ENCODE peak calls at places on chromosomes 7 and 10, in six cellular contexts. One of them, this sample, is unnamed.

GRCh38 chr10:122142652-122143237 is 128.4 kb upstream of the BTBD16 start:
- DNase-seq in uterus: no peak
- DNase-seq in stomach: peak; percentile 43
- DNase-seq in right lobe of liver: peak; percentile 48
- DNase-seq in gastrocnemius medialis: no peak
- DNase-seq in spleen: peak; percentile 82
- DNase-seq in this sample: no peak

GRCh38 chr10:82136103-82136502 is 261.1 kb downstream of the NRG3 start:
- DNase-seq in spleen: no peak
- DNase-seq in gastrocnemius medialis: no peak
- DNase-seq in stomach: no peak
- DNase-seq in uterus: no peak
- DNase-seq in right lobe of liver: no peak
- DNase-seq in this sample: no peak

GRCh38 chr10:43140414-43140813 is 2.2 kb downstream of the CSGALNACT2 start:
- DNase-seq in stomach: no peak
- DNase-seq in uterus: no peak
- DNase-seq in spleen: no peak
- DNase-seq in right lobe of liver: no peak
- DNase-seq in gastrocnemius medialis: no peak
- DNase-seq in this sample: no peak

GRCh38 chr10:44981172-44982113 is 2.8 kb upstream of the DEPP1 start:
- DNase-seq in uterus: peak; percentile 66
- DNase-seq in right lobe of liver: peak; percentile 62
- DNase-seq in stomach: no peak
- DNase-seq in spleen: no peak
- DNase-seq in gastrocnemius medialis: no peak
- DNase-seq in this sample: no peak

GRCh38 chr7:35968140-35968940 is 167.5 kb downstream of the SEPTIN7 start:
- DNase-seq in right lobe of liver: no peak
- DNase-seq in uterus: no peak
- DNase-seq in gastrocnemius medialis: no peak
- DNase-seq in stomach: no peak
- DNase-seq in spleen: no peak
- DNase-seq in this sample: no peak

GRCh38 chr7:116984917-116985316 is 31.6 kb downstream of the ST7 start:
- DNase-seq in right lobe of liver: no peak
- DNase-seq in stomach: no peak
- DNase-seq in spleen: no peak
- DNase-seq in gastrocnemius medialis: no peak
- DNase-seq in uterus: no peak
- DNase-seq in this sample: no peak

GRCh38 chr7:16430133-16430532 is 8.8 kb upstream of the CRPPA start:
- DNase-seq in uterus: no peak
- DNase-seq in right lobe of liver: no peak
- DNase-seq in stomach: no peak
- DNase-seq in gastrocnemius medialis: no peak
- DNase-seq in spleen: no peak
- DNase-seq in this sample: no peak

GRCh38 chr10:24685958-24686540 is 37.6 kb downstream of the ARHGAP21 start:
- DNase-seq in right lobe of liver: no peak
- DNase-seq in gastrocnemius medialis: no peak
- DNase-seq in spleen: no peak
- DNase-seq in stomach: no peak
- DNase-seq in uterus: no peak
- DNase-seq in this sample: no peak

GRCh38 chr7:148847815-148848726 is 36.0 kb downstream of the EZH2 start:
- DNase-seq in uterus: no peak
- DNase-seq in spleen: no peak
- DNase-seq in stomach: no peak
- DNase-seq in gastrocnemius medialis: no peak
- DNase-seq in right lobe of liver: no peak
- DNase-seq in this sample: no peak

GRCh38 chr7:73970801-73971229 is 57.2 kb upstream of the ELN start:
- DNase-seq in spleen: peak; percentile 67
- DNase-seq in stomach: peak; percentile 21
- DNase-seq in uterus: no peak
- DNase-seq in gastrocnemius medialis: no peak
- DNase-seq in right lobe of liver: no peak
- DNase-seq in this sample: no peak

GRCh38 chr10:72097448-72098300 is 9.3 kb upstream of the SPOCK2 start:
- DNase-seq in spleen: no peak
- DNase-seq in stomach: peak; percentile 70
- DNase-seq in uterus: no peak
- DNase-seq in gastrocnemius medialis: no peak
- DNase-seq in right lobe of liver: no peak
- DNase-seq in this sample: no peak

GRCh38 chr7:36303202-36304098 is 86.2 kb upstream of the ANLN start:
- DNase-seq in spleen: no peak
- DNase-seq in uterus: peak; percentile 63
- DNase-seq in stomach: peak; percentile 78
- DNase-seq in gastrocnemius medialis: peak; percentile 77
- DNase-seq in right lobe of liver: peak; percentile 87
- DNase-seq in this sample: peak; percentile 90

GRCh38 chr7:70669859-70670258 is 462.1 kb upstream of the GALNT17 start:
- DNase-seq in right lobe of liver: no peak
- DNase-seq in spleen: no peak
- DNase-seq in uterus: no peak
- DNase-seq in gastrocnemius medialis: no peak
- DNase-seq in stomach: no peak
- DNase-seq in this sample: no peak

GRCh38 chr7:20642171-20642570 is 26.7 kb downstream of the ABCB5 start:
- DNase-seq in uterus: no peak
- DNase-seq in gastrocnemius medialis: no peak
- DNase-seq in stomach: no peak
- DNase-seq in right lobe of liver: no peak
- DNase-seq in spleen: no peak
- DNase-seq in this sample: no peak

GRCh38 chr10:26939290-26939956 is 78.7 kb upstream of the ABI1 start:
- DNase-seq in spleen: peak; percentile 78
- DNase-seq in gastrocnemius medialis: no peak
- DNase-seq in stomach: no peak
- DNase-seq in uterus: no peak
- DNase-seq in right lobe of liver: no peak
- DNase-seq in this sample: no peak

GRCh38 chr10:103643381-103643780 is 149.9 kb downstream of the NEURL1 start:
- DNase-seq in spleen: no peak
- DNase-seq in uterus: no peak
- DNase-seq in right lobe of liver: no peak
- DNase-seq in gastrocnemius medialis: no peak
- DNase-seq in stomach: no peak
- DNase-seq in this sample: peak; percentile 32

GRCh38 chr10:69270990-69271389 is 7.3 kb upstream of the HK1 start:
- DNase-seq in gastrocnemius medialis: no peak
- DNase-seq in right lobe of liver: no peak
- DNase-seq in spleen: no peak
- DNase-seq in uterus: no peak
- DNase-seq in stomach: no peak
- DNase-seq in this sample: no peak

GRCh38 chr10:7186387-7187032 is 224.3 kb downstream of the SFMBT2 start:
- DNase-seq in spleen: no peak
- DNase-seq in uterus: no peak
- DNase-seq in right lobe of liver: no peak
- DNase-seq in gastrocnemius medialis: no peak
- DNase-seq in stomach: no peak
- DNase-seq in this sample: no peak

GRCh38 chr7:147013820-147014219 is 897.2 kb downstream of the CNTNAP2 start:
- DNase-seq in uterus: no peak
- DNase-seq in spleen: no peak
- DNase-seq in gastrocnemius medialis: no peak
- DNase-seq in stomach: no peak
- DNase-seq in right lobe of liver: no peak
- DNase-seq in this sample: no peak

GRCh38 chr10:6177880-6178281 is 24.9 kb upstream of the PFKFB3 start:
- DNase-seq in right lobe of liver: no peak
- DNase-seq in uterus: no peak
- DNase-seq in spleen: no peak
- DNase-seq in gastrocnemius medialis: no peak
- DNase-seq in stomach: no peak
- DNase-seq in this sample: no peak
- H3K4me3 ChIP-seq in right lobe of liver: no peak overlapping the region
- H3K4me3 ChIP-seq in uterus: no peak overlapping the region
- H3K4me3 ChIP-seq in spleen: no peak overlapping the region
- H3K4me3 ChIP-seq in gastrocnemius medialis: peak overlapping the region; percentile 48
- H3K4me3 ChIP-seq in stomach: no peak overlapping the region
- H3K4me3 ChIP-seq in this sample: no peak overlapping the region

GRCh38 chr7:130440527-130441365 is at the start of gene CEP41:
- DNase-seq in right lobe of liver: peak; percentile 98
- DNase-seq in uterus: peak; percentile 96
- DNase-seq in spleen: peak; percentile 97
- DNase-seq in stomach: peak; percentile 96
- DNase-seq in gastrocnemius medialis: peak; percentile 90
- DNase-seq in this sample: peak; percentile 93
- TF ChIP-seq POLR2A in right lobe of liver: no peak
- TF ChIP-seq POLR2A in uterus: peak; percentile 15
- TF ChIP-seq POLR2A in spleen: no peak
- TF ChIP-seq POLR2A in stomach: no peak
- TF ChIP-seq POLR2A in gastrocnemius medialis: no peak
- TF ChIP-seq POLR2A in this sample: peak; percentile 6

DNA sequence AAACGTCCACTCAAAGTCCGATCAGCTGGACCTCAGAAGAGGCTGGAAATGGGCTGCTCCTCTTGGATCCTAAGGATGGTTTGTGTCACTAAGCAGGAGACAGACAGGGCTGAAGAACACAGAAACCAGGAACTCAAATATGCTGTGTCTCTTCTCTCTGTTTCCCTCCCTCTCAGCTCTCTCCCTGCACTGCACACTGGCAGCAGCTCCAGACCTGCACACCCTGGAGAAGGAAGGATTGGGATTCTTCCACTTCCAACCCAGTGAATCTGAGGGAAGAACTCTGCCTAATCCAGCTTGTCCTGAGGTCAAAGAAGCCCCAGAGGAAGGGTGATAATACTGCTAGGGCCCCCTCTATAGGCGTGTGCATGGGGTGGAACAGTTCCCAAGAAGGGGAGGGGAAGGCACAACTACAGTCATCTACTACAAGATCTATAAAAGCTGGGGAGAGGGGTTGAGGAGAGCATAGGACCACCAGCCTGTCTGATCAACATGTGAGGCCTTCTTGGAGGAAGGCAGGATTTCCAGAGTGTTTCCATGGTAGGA is 22.7 kb upstream of the ZCCHC24 start:
- DNase-seq in stomach: no peak
- DNase-seq in right lobe of liver: no peak
- DNase-seq in uterus: no peak
- DNase-seq in spleen: no peak
- DNase-seq in gastrocnemius medialis: no peak
- DNase-seq in this sample: no peak
- TF ChIP-seq CTCF in stomach: no peak
- TF ChIP-seq CTCF in right lobe of liver: no peak
- TF ChIP-seq CTCF in uterus: no peak
- TF ChIP-seq CTCF in spleen: no peak
- TF ChIP-seq CTCF in gastrocnemius medialis: no peak
- TF ChIP-seq CTCF in this sample: no peak

GRCh38 chr10:76435154-76435553 is 1003.7 kb downstream of the LRMDA start:
- DNase-seq in spleen: no peak
- DNase-seq in gastrocnemius medialis: no peak
- DNase-seq in right lobe of liver: no peak
- DNase-seq in stomach: no peak
- DNase-seq in uterus: no peak
- DNase-seq in this sample: no peak

GRCh38 chr10:76430330-76430729 is 998.9 kb downstream of the LRMDA start:
- DNase-seq in spleen: no peak
- DNase-seq in stomach: no peak
- DNase-seq in right lobe of liver: no peak
- DNase-seq in gastrocnemius medialis: no peak
- DNase-seq in uterus: no peak
- DNase-seq in this sample: no peak

GRCh38 chr10:76432274-76433012 is 1001.0 kb downstream of the LRMDA start:
- DNase-seq in stomach: no peak
- DNase-seq in spleen: no peak
- DNase-seq in gastrocnemius medialis: no peak
- DNase-seq in uterus: peak; percentile 56
- DNase-seq in right lobe of liver: no peak
- DNase-seq in this sample: no peak

GRCh38 chr10:76436367-76436766 is 1004.9 kb downstream of the LRMDA start:
- DNase-seq in right lobe of liver: no peak
- DNase-seq in stomach: no peak
- DNase-seq in spleen: no peak
- DNase-seq in uterus: no peak
- DNase-seq in gastrocnemius medialis: peak; percentile 33
- DNase-seq in this sample: no peak

DNA sequence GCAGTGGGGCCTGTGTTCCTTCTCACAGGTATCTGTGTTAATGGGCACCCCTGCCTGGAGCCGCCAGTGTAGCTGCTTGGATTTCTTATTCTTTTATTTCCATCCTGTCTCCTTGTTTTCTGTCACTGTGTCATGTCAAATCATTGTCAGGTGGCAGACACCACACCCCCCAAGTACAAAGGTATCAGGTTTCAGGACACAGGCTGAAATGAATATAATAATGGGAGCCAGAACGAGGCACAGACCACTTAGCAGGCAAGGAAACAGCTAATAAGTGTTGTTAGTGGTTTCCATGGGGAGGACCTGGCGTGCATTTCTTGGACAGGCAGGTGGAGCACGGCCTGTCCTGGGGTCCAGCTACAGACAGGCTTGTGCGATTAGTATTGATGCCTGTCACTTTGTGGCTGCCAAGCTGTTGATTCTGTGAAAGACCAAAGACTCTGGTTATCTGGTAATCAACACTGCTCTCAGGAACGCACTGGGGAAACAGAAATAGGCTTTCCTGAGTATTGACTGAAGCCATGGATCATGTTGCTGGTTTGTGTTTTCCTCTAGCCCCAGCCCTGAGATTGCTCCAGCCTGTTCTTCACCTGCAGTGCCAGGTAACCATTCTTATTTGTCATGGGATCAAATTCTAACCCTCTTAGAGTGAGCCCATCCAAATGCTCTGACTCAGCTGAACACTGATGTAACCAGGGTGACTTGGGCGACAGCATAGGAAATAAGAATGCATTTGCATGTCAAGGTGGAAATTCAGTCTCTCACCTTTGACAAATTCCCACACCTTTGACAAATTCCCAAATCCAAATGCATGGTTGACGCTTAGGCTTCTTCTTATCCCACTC is 1002.0 kb downstream of the LRMDA start:
- DNase-seq in gastrocnemius medialis: no peak
- DNase-seq in stomach: peak; percentile 49
- DNase-seq in right lobe of liver: no peak
- DNase-seq in spleen: no peak
- DNase-seq in uterus: no peak
- DNase-seq in this sample: no peak
- H3K4me3 ChIP-seq in gastrocnemius medialis: no peak overlapping the region
- H3K4me3 ChIP-seq in stomach: no peak overlapping the region
- H3K4me3 ChIP-seq in right lobe of liver: no peak overlapping the region
- H3K4me3 ChIP-seq in spleen: no peak overlapping the region
- H3K4me3 ChIP-seq in uterus: no peak overlapping the region
- H3K4me3 ChIP-seq in this sample: no peak overlapping the region

GRCh38 chr7:39413866-39414668 is 152.1 kb upstream of the YAE1 start:
- DNase-seq in uterus: no peak
- DNase-seq in gastrocnemius medialis: no peak
- DNase-seq in right lobe of liver: peak; percentile 59
- DNase-seq in spleen: peak; percentile 84
- DNase-seq in stomach: peak; percentile 50
- DNase-seq in this sample: peak; percentile 7
- TF ChIP-seq POLR2A in uterus: no peak
- TF ChIP-seq POLR2A in gastrocnemius medialis: no peak
- TF ChIP-seq POLR2A in right lobe of liver: no peak
- TF ChIP-seq POLR2A in spleen: no peak
- TF ChIP-seq POLR2A in stomach: no peak
- TF ChIP-seq POLR2A in this sample: no peak